ENCODE peak calls at places on chromosomes 11 and 22, in six cellular contexts. One of them, this sample, is unnamed.

GRCh38 chr22:44438481-44439131 is 59.4 kb downstream of the RTL6 start:
- DNase-seq in A549: no peak
- DNase-seq in SK-N-SH: no peak
- DNase-seq in tibial nerve: no peak
- DNase-seq in HepG2: no peak
- DNase-seq in ovary: no peak
- DNase-seq in this sample: no peak

GRCh38 chr22:37401401-37401859 is 25.8 kb downstream of the ELFN2 start:
- DNase-seq in A549: no peak
- DNase-seq in SK-N-SH: no peak
- DNase-seq in tibial nerve: peak
- DNase-seq in HepG2: no peak
- DNase-seq in ovary: no peak
- DNase-seq in this sample: no peak

GRCh38 chr11:119673389-119674336 is 55.3 kb downstream of the NECTIN1 start:
- DNase-seq in A549: no peak
- DNase-seq in SK-N-SH: no peak
- DNase-seq in tibial nerve: no peak
- DNase-seq in HepG2: no peak
- DNase-seq in ovary: no peak
- DNase-seq in this sample: peak

GRCh38 chr11:95337175-95337957 is 106.4 kb upstream of the SESN3 start:
- DNase-seq in A549: no peak
- DNase-seq in SK-N-SH: no peak
- DNase-seq in tibial nerve: peak
- DNase-seq in HepG2: no peak
- DNase-seq in ovary: peak
- DNase-seq in this sample: peak

GRCh38 chr11:86625544-86625943 is 46.9 kb downstream of the ME3 start:
- DNase-seq in A549: no peak
- DNase-seq in SK-N-SH: no peak
- DNase-seq in tibial nerve: no peak
- DNase-seq in HepG2: no peak
- DNase-seq in ovary: no peak
- DNase-seq in this sample: no peak

GRCh38 chr22:32985899-32986772 is 72.0 kb downstream of the SYN3 start:
- DNase-seq in A549: peak
- DNase-seq in SK-N-SH: peak
- DNase-seq in tibial nerve: peak
- DNase-seq in HepG2: peak
- DNase-seq in ovary: peak
- DNase-seq in this sample: peak

GRCh38 chr11:70397983-70398833 is at the start of gene CTTN:
- DNase-seq in A549: peak
- DNase-seq in SK-N-SH: peak
- DNase-seq in tibial nerve: peak
- DNase-seq in HepG2: peak
- DNase-seq in ovary: peak
- DNase-seq in this sample: peak

GRCh38 chr11:98453378-98453777 is 567.4 kb upstream of the CNTN5 start:
- DNase-seq in A549: no peak
- DNase-seq in SK-N-SH: no peak
- DNase-seq in tibial nerve: no peak
- DNase-seq in HepG2: no peak
- DNase-seq in ovary: no peak
- DNase-seq in this sample: no peak

GRCh38 chr11:86274503-86274902 is 27.5 kb upstream of the HIKESHI start:
- DNase-seq in A549: no peak
- DNase-seq in SK-N-SH: peak
- DNase-seq in tibial nerve: no peak
- DNase-seq in HepG2: peak
- DNase-seq in ovary: no peak
- DNase-seq in this sample: no peak

GRCh38 chr11:118592616-118593367 is 14.6 kb upstream of the PHLDB1 start:
- DNase-seq in A549: no peak
- DNase-seq in SK-N-SH: no peak
- DNase-seq in tibial nerve: no peak
- DNase-seq in HepG2: no peak
- DNase-seq in ovary: no peak
- DNase-seq in this sample: peak

GRCh38 chr11:8080674-8081590 is at the start of gene TUB:
- DNase-seq in A549: peak
- DNase-seq in SK-N-SH: peak
- DNase-seq in tibial nerve: no peak
- DNase-seq in HepG2: no peak
- DNase-seq in ovary: peak
- DNase-seq in this sample: peak

GRCh38 chr11:57498540-57498939 is 17.0 kb downstream of the SLC43A1 start:
- DNase-seq in A549: no peak
- DNase-seq in SK-N-SH: no peak
- DNase-seq in tibial nerve: no peak
- DNase-seq in HepG2: no peak
- DNase-seq in ovary: no peak
- DNase-seq in this sample: no peak

GRCh38 chr22:38238519-38239051 is 34.2 kb downstream of the TMEM184B start:
- DNase-seq in A549: no peak
- DNase-seq in SK-N-SH: no peak
- DNase-seq in tibial nerve: no peak
- DNase-seq in HepG2: no peak
- DNase-seq in ovary: no peak
- DNase-seq in this sample: no peak

GRCh38 chr11:117019871-117020270 is 78.4 kb downstream of the SIK3 start:
- DNase-seq in A549: no peak
- DNase-seq in SK-N-SH: no peak
- DNase-seq in tibial nerve: no peak
- DNase-seq in HepG2: peak
- DNase-seq in ovary: no peak
- DNase-seq in this sample: no peak

GRCh38 chr11:65790104-65790901 is 3.4 kb downstream of the OVOL1 start:
- DNase-seq in A549: no peak
- DNase-seq in SK-N-SH: peak
- DNase-seq in tibial nerve: no peak
- DNase-seq in HepG2: no peak
- DNase-seq in ovary: no peak
- DNase-seq in this sample: no peak

GRCh38 chr11:76621866-76622265 is 48.7 kb downstream of the LRRC32 start:
- DNase-seq in A549: no peak
- DNase-seq in SK-N-SH: no peak
- DNase-seq in tibial nerve: no peak
- DNase-seq in HepG2: no peak
- DNase-seq in ovary: peak
- DNase-seq in this sample: no peak

GRCh38 chr22:30893434-30894370 is 74.9 kb downstream of the MORC2 start:
- DNase-seq in A549: no peak
- DNase-seq in SK-N-SH: no peak
- DNase-seq in tibial nerve: no peak
- DNase-seq in HepG2: no peak
- DNase-seq in ovary: no peak
- DNase-seq in this sample: peak

GRCh38 chr11:3169235-3169951 is 4.3 kb upstream of the OSBPL5 start:
- DNase-seq in A549: peak
- DNase-seq in SK-N-SH: no peak
- DNase-seq in tibial nerve: no peak
- DNase-seq in HepG2: no peak
- DNase-seq in ovary: peak
- DNase-seq in this sample: peak

GRCh38 chr22:19194751-19195536 is 16.4 kb upstream of the SLC25A1 start:
- DNase-seq in A549: no peak
- DNase-seq in SK-N-SH: no peak
- DNase-seq in tibial nerve: no peak
- DNase-seq in HepG2: no peak
- DNase-seq in ovary: no peak
- DNase-seq in this sample: no peak

GRCh38 chr11:14320020-14320419 is 39.0 kb downstream of the RRAS2 start:
- DNase-seq in A549: no peak
- DNase-seq in SK-N-SH: no peak
- DNase-seq in tibial nerve: no peak
- DNase-seq in HepG2: no peak
- DNase-seq in ovary: no peak
- DNase-seq in this sample: no peak

GRCh38 chr22:24054356-24054755 is 43.3 kb downstream of the CABIN1 start:
- DNase-seq in A549: no peak
- DNase-seq in SK-N-SH: no peak
- DNase-seq in tibial nerve: no peak
- DNase-seq in HepG2: no peak
- DNase-seq in ovary: no peak
- DNase-seq in this sample: no peak

GRCh38 chr11:111213256-111213655 is 32.3 kb upstream of the POU2AF2 start:
- DNase-seq in A549: no peak
- DNase-seq in SK-N-SH: no peak
- DNase-seq in tibial nerve: no peak
- DNase-seq in HepG2: no peak
- DNase-seq in ovary: no peak
- DNase-seq in this sample: no peak

GRCh38 chr22:32123657-32124056 is 35.4 kb downstream of the C22orf42 start:
- DNase-seq in A549: peak
- DNase-seq in SK-N-SH: no peak
- DNase-seq in tibial nerve: no peak
- DNase-seq in HepG2: no peak
- DNase-seq in ovary: no peak
- DNase-seq in this sample: no peak

GRCh38 chr11:27380796-27381195 is 17.8 kb upstream of the CCDC34 start:
- DNase-seq in A549: no peak
- DNase-seq in SK-N-SH: no peak
- DNase-seq in tibial nerve: no peak
- DNase-seq in HepG2: no peak
- DNase-seq in ovary: no peak
- DNase-seq in this sample: no peak

GRCh38 chr11:69464621-69464960 is 16.9 kb upstream of the LINC01488 start:
- DNase-seq in A549: no peak
- DNase-seq in SK-N-SH: no peak
- DNase-seq in tibial nerve: no peak
- DNase-seq in HepG2: no peak
- DNase-seq in ovary: no peak
- DNase-seq in this sample: no peak

GRCh38 chr11:77959434-77959833 is 35.0 kb downstream of the INTS4 start:
- DNase-seq in A549: no peak
- DNase-seq in SK-N-SH: no peak
- DNase-seq in tibial nerve: no peak
- DNase-seq in HepG2: no peak
- DNase-seq in ovary: no peak
- DNase-seq in this sample: no peak
- H3K27ac ChIP-seq in A549: no peak
- H3K27ac ChIP-seq in SK-N-SH: no peak
- H3K27ac ChIP-seq in tibial nerve: peak
- H3K27ac ChIP-seq in HepG2: no peak
- H3K27ac ChIP-seq in ovary: no peak
- H3K27ac ChIP-seq in this sample: no peak

DNA sequence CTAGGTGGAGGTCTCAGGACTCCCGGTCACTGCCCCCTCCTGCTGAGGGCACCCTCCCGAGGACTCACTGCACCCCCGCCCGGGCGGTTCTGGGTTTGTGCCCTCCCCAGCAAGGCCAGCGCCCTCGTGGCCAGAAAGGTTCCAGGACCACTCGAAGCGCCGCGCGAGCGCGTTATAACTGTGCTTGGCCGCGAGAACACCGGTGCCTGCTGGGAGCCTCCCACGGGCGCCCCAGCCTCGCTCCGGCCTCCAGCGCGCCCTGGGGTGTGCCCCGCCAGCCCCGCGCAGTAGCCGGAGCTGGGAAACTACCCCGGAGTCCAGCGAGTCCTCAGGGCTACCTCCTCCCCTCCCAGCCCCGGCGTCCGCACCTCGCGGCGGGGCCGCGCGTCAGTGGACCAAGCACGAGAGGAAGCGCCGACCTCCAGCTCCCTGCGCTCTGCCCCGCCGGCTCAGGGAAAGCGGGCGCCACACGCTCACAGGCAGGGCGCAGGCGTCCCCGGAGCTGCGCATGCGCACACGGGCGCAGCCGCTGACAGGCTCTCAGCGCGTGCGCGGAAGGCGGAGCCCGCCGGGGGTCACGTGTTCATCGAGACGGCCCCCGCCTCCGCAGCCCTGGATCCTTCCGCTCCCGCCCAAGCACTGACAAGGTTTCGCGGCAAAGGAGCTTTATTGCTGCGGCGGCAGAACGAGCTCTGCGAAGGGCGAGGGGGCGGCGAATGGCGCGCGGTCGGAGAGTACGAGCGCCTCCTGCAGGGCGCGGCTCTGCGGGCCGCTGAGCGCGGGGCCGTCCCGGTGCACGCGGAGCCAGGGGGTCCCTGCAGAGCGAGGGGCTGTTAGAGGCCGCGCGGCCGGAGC is at the start of gene SCO2:
- DNase-seq in A549: peak
- DNase-seq in SK-N-SH: peak
- DNase-seq in tibial nerve: peak
- DNase-seq in HepG2: peak
- DNase-seq in ovary: peak
- DNase-seq in this sample: peak
- TF ChIP-seq EP300 in A549: no peak
- TF ChIP-seq EP300 in SK-N-SH: no peak
- TF ChIP-seq EP300 in tibial nerve: peak
- TF ChIP-seq EP300 in HepG2: no peak
- TF ChIP-seq EP300 in ovary: no peak
- TF ChIP-seq EP300 in this sample: no peak

DNA sequence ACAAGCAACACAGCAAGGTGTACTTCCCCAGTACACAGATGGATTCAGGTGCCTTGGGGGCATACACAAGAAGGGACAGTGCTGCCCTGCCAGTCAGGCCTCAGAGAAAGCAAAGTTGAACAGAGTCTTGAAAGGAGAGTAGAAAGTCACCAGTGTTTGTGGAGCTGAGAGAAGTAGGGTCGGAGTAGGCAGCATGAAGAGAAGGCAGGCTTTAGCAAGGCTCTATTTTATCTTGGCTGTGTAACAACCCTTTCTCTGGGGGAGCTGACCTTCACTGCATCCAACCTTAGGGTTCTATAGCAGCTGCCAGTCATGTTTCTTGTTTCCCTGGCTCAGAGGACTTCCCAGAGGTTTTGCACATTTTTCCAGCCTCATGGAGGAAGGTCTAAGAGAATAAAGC is 77.4 kb upstream of the BLID start:
- DNase-seq in A549: no peak
- DNase-seq in SK-N-SH: no peak
- DNase-seq in tibial nerve: no peak
- DNase-seq in HepG2: no peak
- DNase-seq in ovary: no peak
- DNase-seq in this sample: no peak
- H3K27ac ChIP-seq in A549: peak
- H3K27ac ChIP-seq in SK-N-SH: peak
- H3K27ac ChIP-seq in tibial nerve: peak
- H3K27ac ChIP-seq in HepG2: no peak
- H3K27ac ChIP-seq in ovary: no peak
- H3K27ac ChIP-seq in this sample: no peak

GRCh38 chr11:44502506-44502905 is 63.0 kb upstream of the CD82 start:
- DNase-seq in A549: no peak
- DNase-seq in SK-N-SH: no peak
- DNase-seq in tibial nerve: no peak
- DNase-seq in HepG2: no peak
- DNase-seq in ovary: no peak
- DNase-seq in this sample: no peak

GRCh38 chr11:44506375-44507016 is 59.0 kb upstream of the CD82 start:
- DNase-seq in A549: no peak
- DNase-seq in SK-N-SH: no peak
- DNase-seq in tibial nerve: no peak
- DNase-seq in HepG2: no peak
- DNase-seq in ovary: no peak
- DNase-seq in this sample: no peak

GRCh38 chr11:44507896-44508440 is 57.5 kb upstream of the CD82 start:
- DNase-seq in A549: no peak
- DNase-seq in SK-N-SH: no peak
- DNase-seq in tibial nerve: no peak
- DNase-seq in HepG2: no peak
- DNase-seq in ovary: no peak
- DNase-seq in this sample: no peak

GRCh38 chr11:44507491-44507890 is 58.0 kb upstream of the CD82 start:
- DNase-seq in A549: no peak
- DNase-seq in SK-N-SH: no peak
- DNase-seq in tibial nerve: no peak
- DNase-seq in HepG2: no peak
- DNase-seq in ovary: no peak
- DNase-seq in this sample: no peak

GRCh38 chr11:44505591-44506054 is 59.8 kb upstream of the CD82 start:
- DNase-seq in A549: no peak
- DNase-seq in SK-N-SH: no peak
- DNase-seq in tibial nerve: no peak
- DNase-seq in HepG2: no peak
- DNase-seq in ovary: no peak
- DNase-seq in this sample: no peak
- TF ChIP-seq EP300 in A549: no peak
- TF ChIP-seq EP300 in SK-N-SH: no peak
- TF ChIP-seq EP300 in tibial nerve: no peak
- TF ChIP-seq EP300 in HepG2: no peak
- TF ChIP-seq EP300 in ovary: no peak
- TF ChIP-seq EP300 in this sample: no peak

This sample was measured in stomach.